ENCODE peak calls at places on chromosomes 13 and 19, in four cellular contexts. P, Q, C and W are unnamed samples.

GRCh38 chr19:29503785-29504184 is 22.0 kb upstream of the VSTM2B start:
- DNase-seq in C (no peak), Q (no peak), P (no peak), W (no peak)

GRCh38 chr19:43777163-43777700 is 3.5 kb downstream of the KCNN4 start:
- DNase-seq in Q (no peak), P (peak), C (peak), W (peak)

GRCh38 chr19:58001895-58002369 is 688 bp downstream of the ZNF606 start:
- DNase-seq in P (no peak), Q (no peak), C (peak), W (peak)

GRCh38 chr13:111462944-111463343 is 142.5 kb downstream of the TEX29 start:
- DNase-seq in P (no peak), Q (no peak), C (no peak), W (no peak)

GRCh38 chr19:23957660-23958281 is 43.1 kb downstream of the ZNF726 start:
- DNase-seq in C (peak), Q (no peak), P (peak), W (no peak)

GRCh38 chr19:38711726-38712153 is 32.5 kb downstream of the CAPN12 start:
- DNase-seq in C (peak), P (peak), Q (no peak), W (no peak)

GRCh38 chr13:46630419-46631183 is 77.6 kb downstream of the LRCH1 start:
- DNase-seq in C (no peak), Q (no peak), P (no peak), W (peak)

GRCh38 chr19:13121551-13122274 is 3.6 kb downstream of the NACC1 start:
- DNase-seq in C (no peak), P (no peak), Q (no peak), W (no peak)

GRCh38 chr19:317710-318508 is 26.7 kb downstream of the MIER2 start:
- DNase-seq in P (no peak), C (no peak), Q (no peak), W (no peak)

GRCh38 chr19:45824041-45824471 is 8.9 kb upstream of the RSPH6A start:
- DNase-seq in Q (peak), P (no peak), C (no peak), W (peak)